ENCODE peak calls at places on chromosomes 6 and 20, in five cellular contexts. W is SJCRH30; R is CD8-positive, alpha-beta T cell; M is OCI-LY7; Z is GM12878. O is an unnamed sample.

GRCh38 chr20:19832875-19833274 is 74.8 kb downstream of the RIN2 start:
- DNase-seq in W (no peak), R (no peak), M (no peak), Z (no peak), O (no peak)

GRCh38 chr6:132236744-132237143 is 164.5 kb downstream of the MOXD1 start:
- DNase-seq in W (no peak), R (no peak), M (no peak), Z (no peak), O (no peak)

GRCh38 chr6:39816744-39817143 is 24.6 kb downstream of the DAAM2 start:
- DNase-seq in W (no peak), R (no peak), M (no peak), Z (no peak), O (no peak)

GRCh38 chr6:142328070-142328469 is 26.3 kb downstream of the ADGRG6 start:
- DNase-seq in W (no peak), R (no peak), M (no peak), Z (no peak), O (no peak)

GRCh38 chr20:3846740-3847418 is at the start of gene MAVS:
- DNase-seq in W (peak; percentile 85), R (peak; percentile 85), M (peak; percentile 90), Z (peak; percentile 36), O (peak; percentile 90)

GRCh38 chr20:49252556-49253350 is 25.1 kb downstream of the ZNFX1 start:
- DNase-seq in W (peak; percentile 49), R (no peak), M (no peak), Z (no peak), O (no peak)

GRCh38 chr20:38880952-38881735 is 45.1 kb upstream of the FAM83D start:
- DNase-seq in W (peak; percentile 75), R (no peak), M (peak; percentile 78), Z (no peak), O (no peak)

GRCh38 chr20:44637042-44637441 is 14.5 kb downstream of the ADA start:
- DNase-seq in W (no peak), R (no peak), M (no peak), Z (no peak), O (no peak)

GRCh38 chr20:47749367-47749766 is 35.9 kb downstream of the SULF2 start:
- DNase-seq in W (no peak), R (no peak), M (no peak), Z (no peak), O (no peak)

GRCh38 chr6:2862712-2863174 is 21.1 kb upstream of the SERPINB1 start:
- DNase-seq in W (peak; percentile 64), R (no peak), M (peak; percentile 95), Z (peak; percentile 93), O (no peak)

GRCh38 chr20:22568872-22569344 is 15.5 kb downstream of the FOXA2 start:
- DNase-seq in W (no peak), R (no peak), M (no peak), Z (no peak), O (no peak)

GRCh38 chr6:116616757-116617093 is 446 bp downstream of the RSPH4A start:
- DNase-seq in W (peak; percentile 70), R (peak; percentile 11), M (no peak), Z (no peak), O (no peak)

GRCh38 chr20:63698739-63699465 is 2.5 kb downstream of the TNFRSF6B start:
- DNase-seq in W (peak; percentile 90), R (no peak), M (no peak), Z (peak; percentile 30), O (no peak)

GRCh38 chr6:132190815-132191175 is 210.5 kb downstream of the MOXD1 start:
- DNase-seq in W (no peak), R (no peak), M (no peak), Z (no peak), O (no peak)

GRCh38 chr20:31860431-31861345 is 9.6 kb downstream of the DUSP15 start:
- DNase-seq in W (peak; percentile 44), R (no peak), M (peak; percentile 55), Z (no peak), O (no peak)

GRCh38 chr20:37417857-37418501 is 72.0 kb downstream of the SRC start:
- DNase-seq in W (no peak), R (no peak), M (no peak), Z (no peak), O (no peak)

GRCh38 chr6:53483423-53484353 is 61.2 kb downstream of the GCLC start:
- DNase-seq in W (peak; percentile 54), R (no peak), M (peak; percentile 7), Z (no peak), O (no peak)

GRCh38 chr20:17655286-17655651 is 26.8 kb downstream of the RRBP1 start:
- DNase-seq in W (no peak), R (no peak), M (no peak), Z (no peak), O (no peak)

GRCh38 chr6:32973934-32974333 is 5.5 kb downstream of the BRD2 start:
- DNase-seq in W (peak; percentile 55), R (peak; percentile 38), M (peak; percentile 45), Z (no peak), O (no peak)

GRCh38 chr6:118542184-118542952 is 5.7 kb upstream of the PLN start:
- DNase-seq in W (peak; percentile 29), R (no peak), M (no peak), Z (no peak), O (no peak)

GRCh38 chr6:108921547-108922331 is 73.5 kb downstream of the ARMC2 start:
- DNase-seq in W (no peak), R (no peak), M (no peak), Z (no peak), O (no peak)

GRCh38 chr6:101392561-101393230 is 812 bp upstream of the GRIK2 start:
- DNase-seq in W (no peak), R (no peak), M (no peak), Z (no peak), O (no peak)

GRCh38 chr20:52348434-52348833 is 156.9 kb upstream of the ZFP64 start:
- DNase-seq in W (no peak), R (no peak), M (no peak), Z (no peak), O (no peak)

GRCh38 chr6:34601706-34602105 is 45.6 kb upstream of the SPDEF start:
- DNase-seq in W (no peak), R (no peak), M (no peak), Z (no peak), O (peak; percentile 20)

GRCh38 chr20:62704341-62704948 is 4.2 kb upstream of the NTSR1 start:
- DNase-seq in W (peak; percentile 100), R (no peak), M (no peak), Z (no peak), O (no peak)

GRCh38 chr6:164640946-164641345 is 668.5 kb downstream of the C6orf118 start:
- DNase-seq in W (no peak), R (no peak), M (peak; percentile 6), Z (no peak), O (no peak)

GRCh38 chr6:154766993-154767392 is 33.8 kb downstream of the SCAF8 start:
- DNase-seq in W (no peak), R (no peak), M (no peak), Z (no peak), O (no peak)

GRCh38 chr20:9068896-9069663 is at the start of gene PLCB4:
- DNase-seq in W (no peak), R (no peak), M (no peak), Z (no peak), O (no peak)

GRCh38 chr20:25032478-25033183 is 25.3 kb downstream of the ACSS1 start:
- DNase-seq in W (peak; percentile 92), R (no peak), M (no peak), Z (no peak), O (peak; percentile 90)

GRCh38 chr20:56693217-56693616 is 64.1 kb downstream of the TFAP2C start:
- DNase-seq in W (no peak), R (no peak), M (no peak), Z (no peak), O (no peak)

GRCh38 chr6:32082951-32083350 is 26.2 kb downstream of the TNXB start:
- DNase-seq in W (no peak), R (no peak), M (no peak), Z (no peak), O (no peak)

GRCh38 chr6:71139249-71139648 is 149.4 kb upstream of the OGFRL1 start:
- DNase-seq in W (peak; percentile 18), R (no peak), M (no peak), Z (no peak), O (no peak)

GRCh38 chr6:125658759-125659431 is 90.5 kb upstream of the HEY2 start:
- DNase-seq in W (peak; percentile 83), R (no peak), M (no peak), Z (no peak), O (no peak)
- H3K27ac ChIP-seq in W (no peak overlapping the region), R (no peak overlapping the region), M (no peak overlapping the region), Z (no peak overlapping the region), O (no peak overlapping the region)

DNA sequence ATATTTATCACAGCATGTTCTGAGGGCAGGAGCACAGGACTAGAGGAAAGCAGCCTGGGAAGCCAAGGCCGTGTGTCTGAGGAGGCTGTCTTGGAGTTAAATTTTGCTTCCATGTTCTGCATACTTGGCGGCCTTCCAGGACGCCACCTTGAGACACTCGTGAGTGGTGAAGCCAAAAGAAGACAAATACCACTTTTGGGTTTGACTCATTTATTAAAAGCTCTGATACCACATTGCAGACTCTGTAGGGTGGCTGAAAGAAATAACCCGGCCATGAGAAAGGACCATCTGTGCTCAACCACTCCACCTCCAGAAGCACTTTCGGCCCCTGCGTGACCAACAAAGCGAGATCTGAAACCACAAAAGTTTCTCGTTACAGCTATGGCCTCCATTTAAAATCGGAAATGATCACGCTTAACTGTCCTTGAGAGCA is 120.0 kb downstream of the TMEM242 start:
- DNase-seq in W (no peak), R (no peak), M (no peak), Z (peak; percentile 84), O (no peak)
- H3K27ac ChIP-seq in W (no peak overlapping the region), R (no peak overlapping the region), M (no peak overlapping the region), Z (no peak overlapping the region), O (no peak overlapping the region)

GRCh38 chr6:73878403-73878802 is 182.4 kb downstream of the CD109 start:
- DNase-seq in W (no peak), R (no peak), M (no peak), Z (no peak), O (no peak)

GRCh38 chr6:73879466-73879865 is 183.5 kb downstream of the CD109 start:
- DNase-seq in W (peak; percentile 56), R (no peak), M (no peak), Z (no peak), O (no peak)

GRCh38 chr6:73884540-73884939 is 188.5 kb downstream of the CD109 start:
- DNase-seq in W (no peak), R (no peak), M (no peak), Z (no peak), O (no peak)

GRCh38 chr6:73879894-73880293 is 183.9 kb downstream of the CD109 start:
- DNase-seq in W (peak; percentile 11), R (no peak), M (no peak), Z (no peak), O (no peak)
- H3K27ac ChIP-seq in W (no peak overlapping the region), R (no peak overlapping the region), M (no peak overlapping the region), Z (no peak overlapping the region), O (no peak overlapping the region)

GRCh38 chr6:147035891-147036290 is 168.3 kb upstream of the STXBP5 start:
- DNase-seq in W (peak; percentile 70), R (no peak), M (no peak), Z (no peak), O (no peak)
- H3K27ac ChIP-seq in W (peak overlapping the region; percentile 27), R (no peak overlapping the region), M (no peak overlapping the region), Z (no peak overlapping the region), O (no peak overlapping the region)

DNA sequence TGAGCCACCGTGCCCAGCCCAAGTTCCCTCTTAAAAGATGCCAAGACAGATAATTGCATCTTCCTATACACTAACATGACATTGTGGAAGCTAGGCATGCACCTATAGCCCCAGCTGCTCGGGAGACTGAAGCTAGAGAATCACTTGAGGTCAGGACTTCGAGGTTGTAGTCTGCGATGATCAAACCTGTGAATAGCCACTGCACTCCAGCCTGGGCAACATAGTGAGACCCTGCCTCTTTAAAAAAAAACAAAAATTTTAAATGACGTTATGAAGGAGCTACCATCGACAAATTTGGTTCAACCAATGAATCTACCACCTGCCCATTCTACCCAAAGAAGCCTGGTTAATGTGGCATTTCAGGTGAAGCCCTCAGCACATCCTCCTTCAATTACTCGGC is 80.7 kb downstream of the TBC1D7 start:
- DNase-seq in W (no peak), R (no peak), M (no peak), Z (no peak), O (no peak)
- H3K27ac ChIP-seq in W (no peak overlapping the region), R (no peak overlapping the region), M (no peak overlapping the region), Z (no peak overlapping the region), O (no peak overlapping the region)

O was measured in substantia nigra.